ENCODE peak calls at places on chromosomes 6 and 20, in four cellular contexts. V, W, J and T are unnamed samples.

GRCh38 chr6:65399355-65400084 is 307.5 kb downstream of the EYS start:
- DNase-seq in V (no peak), J (no peak), W (peak; percentile 18), T (no peak)

GRCh38 chr20:46255440-46256104 is 52.7 kb downstream of the CDH22 start:
- DNase-seq in V (peak; percentile 45), J (no peak), W (peak; percentile 64), T (peak; percentile 50)

GRCh38 chr6:138847884-138848283 is 52.0 kb downstream of the ECT2L start:
- DNase-seq in J (no peak), W (no peak), V (no peak), T (no peak)

GRCh38 chr6:123448306-123448884 is 188.4 kb downstream of the TRDN start:
- DNase-seq in J (no peak), W (no peak), V (no peak), T (no peak)

GRCh38 chr6:19697744-19698290 is 139.4 kb upstream of the ID4 start:
- DNase-seq in J (no peak), W (no peak), V (no peak), T (no peak)

GRCh38 chr20:38303908-38304379 is at the start of gene BPI:
- DNase-seq in V (no peak), W (no peak), J (no peak), T (no peak)

GRCh38 chr6:22827760-22828159 is 258.4 kb downstream of the HDGFL1 start:
- DNase-seq in V (no peak), W (no peak), J (no peak), T (no peak)

GRCh38 chr6:72748759-72749158 is 126.9 kb downstream of the KCNQ5 start:
- DNase-seq in W (no peak), V (no peak), J (no peak), T (no peak)

GRCh38 chr6:37103169-37104039 is 66.5 kb upstream of the PIM1 start:
- DNase-seq in W (peak; percentile 85), J (no peak), V (peak; percentile 97), T (no peak)

GRCh38 chr6:43972179-43972914 is 154.9 kb downstream of the MRPL14 start:
- DNase-seq in J (no peak), W (no peak), V (no peak), T (no peak)

GRCh38 chr20:17617212-17617867 is 47.5 kb downstream of the DSTN start:
- DNase-seq in W (peak; percentile 42), J (no peak), V (peak; percentile 65), T (peak; percentile 68)

GRCh38 chr20:37937686-37938085 is 34.8 kb downstream of the VSTM2L start:
- DNase-seq in V (no peak), W (no peak), J (no peak), T (no peak)

GRCh38 chr6:26388441-26388840 is 5.5 kb downstream of the BTN2A2 start:
- DNase-seq in J (no peak), W (no peak), V (no peak), T (no peak)
- TF ChIP-seq FOXK2 in J (no peak), W (no peak), V (no peak), T (no peak)

DNA sequence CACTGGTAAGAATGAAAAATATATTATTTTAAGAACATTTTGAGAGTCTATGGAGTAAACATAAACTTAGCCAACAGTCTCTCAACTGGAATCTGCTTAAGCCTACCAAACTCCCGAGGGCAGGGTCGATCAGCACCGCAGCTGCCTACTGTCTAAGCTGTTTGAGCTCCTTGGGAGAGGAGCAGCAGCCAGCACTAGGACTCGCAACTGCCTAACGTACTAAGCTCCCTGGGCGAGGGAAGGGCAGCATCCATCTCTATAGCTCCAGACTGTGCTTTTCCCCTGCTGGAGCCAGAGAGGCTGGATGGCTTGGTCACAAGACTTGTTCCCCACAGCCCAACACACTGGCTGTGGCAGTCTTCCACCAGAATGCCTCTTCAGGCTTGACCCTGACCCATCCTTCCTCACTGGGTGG is 96.4 kb downstream of the MOXD1 start:
- DNase-seq in W (no peak), J (no peak), V (no peak), T (no peak)
- TF ChIP-seq SP1 in W (no peak), J (no peak), V (no peak), T (no peak)

GRCh38 chr6:280775-281468 is 11.4 kb upstream of the DUSP22 start:
- DNase-seq in V (no peak), J (no peak), W (no peak), T (no peak)

GRCh38 chr6:279630-280029 is 12.7 kb upstream of the DUSP22 start:
- DNase-seq in W (no peak), V (no peak), J (no peak), T (no peak)

GRCh38 chr6:281469-282103 is 10.7 kb upstream of the DUSP22 start:
- DNase-seq in W (no peak), J (no peak), V (no peak), T (no peak)

GRCh38 chr6:282867-283416 is 9.3 kb upstream of the DUSP22 start:
- DNase-seq in J (no peak), W (no peak), V (no peak), T (no peak)

GRCh38 chr6:282177-282866 is 10.0 kb upstream of the DUSP22 start:
- DNase-seq in W (no peak), V (no peak), J (no peak), T (no peak)
- TF ChIP-seq FOXK2 in W (no peak), V (no peak), J (no peak), T (no peak)

DNA sequence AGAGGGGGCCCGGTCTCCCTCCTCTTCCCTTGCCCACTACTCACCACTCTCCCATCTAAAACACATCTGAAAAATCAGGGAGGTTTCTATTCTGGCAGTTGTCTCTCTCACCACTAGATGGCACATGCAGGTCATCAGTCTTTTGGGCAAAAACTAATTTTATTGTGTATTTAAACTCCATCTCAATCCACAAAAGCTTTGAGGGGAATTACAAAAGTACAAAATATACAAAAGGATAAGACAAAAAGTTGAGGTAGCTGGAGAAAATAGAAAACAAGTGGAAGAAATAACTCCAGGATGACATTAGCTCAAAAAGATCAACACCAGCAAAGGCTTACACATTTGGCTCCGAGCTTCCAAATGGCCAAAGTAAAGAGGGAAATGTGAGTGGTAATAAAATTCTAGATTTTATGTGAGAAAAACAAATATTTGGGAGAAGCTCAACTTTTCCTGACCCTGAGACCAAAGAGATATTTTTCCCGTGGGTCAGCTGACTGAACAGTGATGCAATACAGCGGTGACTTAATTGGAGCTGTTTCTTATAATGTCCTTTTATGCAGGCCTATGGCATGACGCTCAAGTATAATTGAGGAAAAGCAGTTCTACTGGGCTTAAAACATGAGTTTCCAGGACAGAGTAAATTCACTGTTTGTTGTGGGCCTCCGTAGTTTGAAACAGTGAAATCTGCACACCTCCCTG is 79.8 kb upstream of the CHD6 start:
- DNase-seq in V (peak; percentile 45), W (peak; percentile 52), J (no peak), T (peak; percentile 40)
- TF ChIP-seq SP1 in V (no peak), W (no peak), J (no peak), T (no peak)

GRCh38 chr6:16690244-16691142 is 70.8 kb downstream of the ATXN1 start:
- DNase-seq in W (peak; percentile 72), J (no peak), V (no peak), T (no peak)
- TF ChIP-seq FOXK2 in W (no peak), J (no peak), V (no peak), T (no peak)

GRCh38 chr6:14622135-14622534 is 504.6 kb downstream of the CD83 start:
- DNase-seq in W (peak; percentile 97), J (no peak), V (no peak), T (no peak)

GRCh38 chr6:14618759-14619418 is 501.3 kb downstream of the CD83 start:
- DNase-seq in V (peak; percentile 80), J (no peak), W (no peak), T (no peak)

GRCh38 chr6:14619419-14619781 is 501.8 kb downstream of the CD83 start:
- DNase-seq in J (no peak), W (no peak), V (no peak), T (no peak)

GRCh38 chr6:14621518-14621917 is 503.9 kb downstream of the CD83 start:
- DNase-seq in V (no peak), J (no peak), W (no peak), T (no peak)

GRCh38 chr6:14620522-14620921 is 502.9 kb downstream of the CD83 start:
- DNase-seq in V (no peak), J (no peak), W (peak; percentile 43), T (no peak)
- TF ChIP-seq SP1 in V (no peak), J (no peak), W (no peak), T (no peak)

GRCh38 chr6:157493576-157493975 is 112.6 kb downstream of the ZDHHC14 start:
- DNase-seq in W (no peak), V (no peak), J (no peak), T (no peak)
- TF ChIP-seq FOXK2 in W (no peak), V (no peak), J (no peak), T (no peak)

DNA sequence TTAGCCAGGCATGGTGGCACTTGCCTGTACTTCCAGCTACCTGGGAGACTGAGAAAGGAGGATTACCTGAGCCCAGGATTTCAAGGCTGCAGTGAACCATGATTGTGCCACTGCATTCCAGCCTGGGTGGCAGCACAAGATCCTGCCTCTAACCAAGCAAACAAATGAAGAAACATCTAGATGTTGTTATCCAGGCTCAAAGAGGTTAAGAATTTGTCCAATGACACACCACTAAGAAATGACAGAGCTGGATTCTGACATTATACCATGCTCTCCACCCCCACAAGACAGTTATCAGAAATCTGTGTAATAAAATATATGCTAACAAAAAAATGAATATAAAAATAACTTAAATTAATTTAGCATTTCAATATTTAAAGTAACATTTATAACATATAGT is 925.5 kb upstream of the SLC35B3 start:
- DNase-seq in J (no peak), V (no peak), W (no peak), T (no peak)
- TF ChIP-seq SP1 in J (no peak), V (no peak), W (no peak), T (no peak)

GRCh38 chr6:42354707-42355106 is 97.0 kb downstream of the TRERF1 start:
- DNase-seq in V (no peak), W (no peak), J (no peak), T (no peak)

GRCh38 chr6:42352856-42353564 is 98.7 kb downstream of the TRERF1 start:
- DNase-seq in V (no peak), J (no peak), W (no peak), T (no peak)

GRCh38 chr6:42345696-42346416 is 105.9 kb downstream of the TRERF1 start:
- DNase-seq in W (no peak), V (no peak), J (no peak), T (no peak)

GRCh38 chr6:42347456-42347855 is 104.3 kb downstream of the TRERF1 start:
- DNase-seq in W (no peak), V (no peak), J (no peak), T (no peak)

DNA sequence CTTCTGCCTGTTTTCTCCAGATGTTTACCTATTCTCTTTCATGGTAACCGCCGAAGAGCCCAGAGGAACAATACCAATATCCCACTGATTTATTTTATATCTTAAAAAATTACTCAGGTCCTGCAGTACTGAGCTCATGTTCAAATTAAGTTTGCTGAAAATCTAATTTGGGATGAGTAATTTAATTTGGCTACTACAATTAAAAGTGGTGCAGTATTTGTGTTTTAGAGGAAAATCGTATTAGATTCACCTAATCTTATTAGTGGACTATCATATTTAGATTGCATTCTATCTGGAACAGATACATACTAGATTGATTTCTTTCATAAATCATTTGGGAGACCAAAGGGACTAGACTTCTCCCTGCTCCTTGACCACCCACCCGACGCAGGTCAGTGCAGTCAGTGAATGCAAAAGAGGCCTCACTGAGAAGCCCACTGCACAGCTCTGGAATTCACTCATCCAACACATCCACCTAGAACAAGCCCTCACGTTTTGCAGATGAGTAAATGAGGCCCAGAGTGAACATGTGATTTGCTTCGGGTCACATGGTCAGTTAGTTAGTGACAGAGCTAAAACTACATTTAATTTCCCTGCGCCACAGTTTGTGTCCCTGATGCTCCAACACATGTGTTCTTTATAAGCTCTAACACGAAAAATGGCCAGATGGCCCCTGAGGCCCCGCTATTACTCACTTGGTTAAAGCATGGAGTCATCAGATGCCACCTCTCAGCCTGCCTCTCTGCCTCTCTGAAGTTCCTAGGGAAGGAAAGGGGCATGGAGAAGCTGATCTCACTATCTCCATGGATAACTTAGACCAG is 101.8 kb downstream of the TRERF1 start:
- DNase-seq in J (no peak), V (no peak), W (no peak), T (no peak)
- TF ChIP-seq FOXK2 in J (no peak), V (no peak), W (no peak), T (no peak)